ENCODE peak calls at places on chromosomes 11 and 22, in ten cellular contexts. J, H, C, T, B, D, X, F, Z and Q are unnamed samples.

GRCh38 chr11:3664032-3664630 is 7.1 kb downstream of the CHRNA10 start:
- DNase-seq in H (no peak), C (no peak), J (no peak), B (no peak), T (no peak), D (no peak), F (no peak), Z (no peak), X (no peak), Q (no peak)

GRCh38 chr22:25208743-25209505 is 9.3 kb downstream of the CRYBB3 start:
- DNase-seq in F (no peak), J (no peak), X (no peak), T (no peak), Z (no peak), D (no peak), H (no peak), B (no peak), C (no peak), Q (no peak)

GRCh38 chr11:72228844-72229231 is 4.3 kb downstream of the INPPL1 start:
- DNase-seq in D (no peak), T (no peak), X (no peak), C (no peak), F (no peak), Z (no peak), J (no peak), B (no peak), H (no peak), Q (no peak)

GRCh38 chr11:107427569-107428180 is 29.9 kb downstream of the CWF19L2 start:
- DNase-seq in C (no peak), J (no peak), T (no peak), H (no peak), D (peak; percentile 25), X (no peak), F (no peak), B (no peak), Z (no peak), Q (no peak)

GRCh38 chr11:102912482-102912830 is 37.7 kb upstream of the MMP12 start:
- DNase-seq in X (no peak), C (peak; percentile 15), T (peak; percentile 2), H (no peak), D (no peak), B (no peak), J (no peak), F (no peak), Z (no peak), Q (no peak)

GRCh38 chr22:42581762-42582716 is 28.3 kb downstream of the SERHL2 start:
- DNase-seq in J (peak; percentile 42), C (peak; percentile 74), D (peak; percentile 75), B (peak; percentile 58), Z (peak; percentile 66), X (peak; percentile 76), T (peak; percentile 41), H (peak; percentile 77), F (peak; percentile 73), Q (peak; percentile 84)

GRCh38 chr11:69127091-69127850 is 28.5 kb upstream of the SMIM38 start:
- DNase-seq in B (no peak), J (no peak), Z (no peak), C (no peak), D (no peak), H (no peak), X (no peak), T (no peak), F (no peak), Q (no peak)

GRCh38 chr11:108643974-108644373 is 20.9 kb upstream of the DDX10 start:
- DNase-seq in C (no peak), J (no peak), H (no peak), F (no peak), T (no peak), X (no peak), D (no peak), B (no peak), Z (no peak), Q (no peak)

GRCh38 chr11:3132271-3132781 is 32.8 kb downstream of the OSBPL5 start:
- DNase-seq in Z (no peak), X (no peak), F (no peak), T (no peak), H (no peak), J (no peak), B (no peak), D (no peak), C (no peak), Q (no peak)

GRCh38 chr11:112961751-112962747 is 829 bp downstream of the NCAM1 start:
- DNase-seq in J (peak; percentile 50), F (no peak), T (no peak), X (no peak), C (no peak), Z (no peak), D (peak; percentile 2), B (peak; percentile 22), H (peak; percentile 56), Q (peak; percentile 65)

GRCh38 chr11:61766353-61766841 is 14.0 kb downstream of the MYRF start:
- DNase-seq in H (no peak), F (no peak), B (no peak), T (peak; percentile 8), Z (no peak), X (no peak), D (peak; percentile 17), C (no peak), J (no peak), Q (no peak)

GRCh38 chr22:45731798-45732495 is 60.3 kb downstream of the ATXN10 start:
- DNase-seq in X (no peak), J (no peak), B (no peak), C (peak; percentile 19), F (no peak), Z (peak; percentile 37), T (no peak), D (peak; percentile 28), H (no peak), Q (no peak)

GRCh38 chr11:107217444-107217843 is 199.2 kb upstream of the GUCY1A2 start:
- DNase-seq in X (no peak), H (no peak), D (no peak), F (no peak), B (no peak), Z (no peak), T (no peak), J (no peak), C (no peak), Q (no peak)

GRCh38 chr11:67194096-67194495 is 72.2 kb upstream of the GRK2 start:
- DNase-seq in T (no peak), H (no peak), C (no peak), Z (no peak), D (no peak), F (no peak), X (no peak), J (no peak), B (no peak), Q (no peak)

GRCh38 chr11:101860694-101861371 is 54.0 kb upstream of the CEP126 start:
- DNase-seq in Z (peak; percentile 61), C (peak; percentile 70), H (peak; percentile 38), B (no peak), D (peak; percentile 66), F (no peak), J (no peak), T (peak; percentile 62), X (no peak), Q (peak; percentile 23)

GRCh38 chr11:117528061-117528780 is 200.6 kb downstream of the CEP164 start:
- DNase-seq in J (no peak), T (no peak), Z (no peak), H (no peak), F (no peak), C (no peak), X (no peak), B (no peak), D (no peak), Q (no peak)

GRCh38 chr22:35896306-35896705 is 132.3 kb downstream of the RBFOX2 start:
- DNase-seq in J (no peak), H (no peak), X (no peak), C (no peak), D (no peak), B (no peak), F (no peak), Z (no peak), T (no peak), Q (no peak)

GRCh38 chr11:132311703-132312102 is 941.3 kb downstream of the NTM start:
- DNase-seq in T (no peak), Z (no peak), H (no peak), X (no peak), C (no peak), B (no peak), D (no peak), J (no peak), F (no peak), Q (no peak)

GRCh38 chr11:123197711-123198110 is 2.7 kb upstream of the CLMP start:
- DNase-seq in T (peak; percentile 70), X (no peak), J (no peak), D (peak; percentile 52), Z (no peak), B (no peak), C (peak; percentile 91), H (no peak), F (no peak), Q (no peak)

GRCh38 chr22:47618180-47618579 is 855.7 kb downstream of the TBC1D22A start:
- DNase-seq in D (no peak), H (no peak), C (no peak), J (no peak), F (no peak), T (no peak), Z (no peak), X (no peak), B (no peak), Q (no peak)

GRCh38 chr22:38298312-38299000 is 18.8 kb downstream of the CSNK1E start:
- DNase-seq in C (peak; percentile 98), J (no peak), X (no peak), B (peak; percentile 28), H (no peak), T (peak; percentile 32), D (peak; percentile 37), F (peak; percentile 21), Z (peak; percentile 99), Q (no peak)

GRCh38 chr11:47409440-47410403 is 1.3 kb downstream of the SLC39A13 start:
- DNase-seq in D (no peak), T (peak; percentile 56), J (no peak), C (peak; percentile 67), Z (no peak), B (no peak), H (no peak), F (no peak), X (no peak), Q (no peak)